ENCODE peak calls at places on chromosomes 7 and 10, in seven cellular contexts. Q is A549, O is WTC11, C is progenitor cell of endocrine pancreas, I is brain microvascular endothelial cell, F is kidney epithelial cell, V is MM.1S. R is an unnamed sample.

GRCh38 chr10:50229460-50229859 is 21.9 kb downstream of the ASAH2 start:
- DNase-seq in Q (no peak), V (no peak), O (no peak), I (no peak), F (no peak), C (no peak), R (no peak)

GRCh38 chr10:101046332-101047238 is 15.2 kb upstream of the KAZALD1 start:
- DNase-seq in Q (no peak), O (peak), V (no peak), C (no peak), I (no peak), F (no peak), R (peak)

GRCh38 chr10:17200035-17200884 is 1.2 kb downstream of the TRDMT1 start:
- DNase-seq in I (no peak), O (no peak), V (peak), F (no peak), C (no peak), Q (no peak), R (peak)

GRCh38 chr7:89994483-89994882 is 159.8 kb upstream of the STEAP1 start:
- DNase-seq in C (no peak), F (no peak), V (no peak), O (no peak), Q (no peak), I (no peak), R (no peak)

GRCh38 chr10:99698504-99699080 is 33.3 kb downstream of the COX15 start:
- DNase-seq in V (no peak), I (no peak), F (no peak), Q (no peak), C (no peak), O (no peak), R (no peak)

GRCh38 chr7:102395620-102395957 is 574 bp upstream of the PRKRIP1 start:
- DNase-seq in Q (no peak), C (no peak), O (no peak), I (no peak), F (no peak), V (no peak), R (peak)

GRCh38 chr10:83166344-83166743 is 973.0 kb upstream of the GHITM start:
- DNase-seq in V (peak), Q (no peak), O (peak), C (no peak), F (no peak), I (no peak), R (no peak)

GRCh38 chr7:111006691-111007090 is 84.2 kb upstream of the LRRN3 start:
- DNase-seq in O (no peak), V (no peak), Q (no peak), C (no peak), F (no peak), I (peak), R (peak)

GRCh38 chr10:106863549-106863948 is 301.0 kb downstream of the SORCS1 start:
- DNase-seq in C (no peak), Q (no peak), O (peak), F (no peak), V (peak), I (no peak), R (no peak)

GRCh38 chr7:86918245-86918644 is 141.2 kb downstream of the ELAPOR2 start:
- DNase-seq in V (no peak), Q (no peak), C (no peak), I (no peak), F (no peak), O (no peak), R (no peak)

GRCh38 chr10:86439544-86439943 is 72.9 kb upstream of the GRID1 start:
- DNase-seq in Q (peak), F (peak), I (peak), C (no peak), O (no peak), V (no peak), R (peak)

GRCh38 chr10:132698211-132698751 is 87.7 kb downstream of the NKX6-2 start:
- DNase-seq in Q (no peak), C (no peak), O (peak), I (no peak), F (no peak), V (no peak), R (no peak)

GRCh38 chr10:11197854-11198253 is 180.2 kb downstream of the CELF2 start:
- DNase-seq in C (no peak), Q (no peak), O (no peak), I (no peak), V (no peak), F (no peak), R (no peak)

GRCh38 chr7:116418524-116418923 is 81.0 kb upstream of the CAV2 start:
- DNase-seq in O (no peak), F (no peak), Q (no peak), I (no peak), V (no peak), C (no peak), R (no peak)

GRCh38 chr7:21565614-21566013 is 22.8 kb downstream of the DNAH11 start:
- DNase-seq in F (no peak), Q (no peak), V (no peak), O (no peak), I (no peak), C (no peak), R (no peak)

GRCh38 chr7:76330245-76330644 is 27.8 kb downstream of the HSPB1 start:
- DNase-seq in Q (no peak), I (no peak), O (no peak), C (no peak), V (no peak), F (no peak), R (no peak)

GRCh38 chr7:76329479-76329878 is 27.0 kb downstream of the HSPB1 start:
- DNase-seq in C (no peak), F (no peak), O (no peak), Q (no peak), V (no peak), I (no peak), R (no peak)

GRCh38 chr7:76332073-76332472 is 26.7 kb downstream of the YWHAG start:
- DNase-seq in I (no peak), V (no peak), Q (no peak), C (no peak), O (no peak), F (no peak), R (no peak)

GRCh38 chr7:76328390-76328789 is 25.9 kb downstream of the HSPB1 start:
- DNase-seq in I (no peak), O (no peak), C (no peak), F (no peak), Q (no peak), V (no peak), R (no peak)

DNA sequence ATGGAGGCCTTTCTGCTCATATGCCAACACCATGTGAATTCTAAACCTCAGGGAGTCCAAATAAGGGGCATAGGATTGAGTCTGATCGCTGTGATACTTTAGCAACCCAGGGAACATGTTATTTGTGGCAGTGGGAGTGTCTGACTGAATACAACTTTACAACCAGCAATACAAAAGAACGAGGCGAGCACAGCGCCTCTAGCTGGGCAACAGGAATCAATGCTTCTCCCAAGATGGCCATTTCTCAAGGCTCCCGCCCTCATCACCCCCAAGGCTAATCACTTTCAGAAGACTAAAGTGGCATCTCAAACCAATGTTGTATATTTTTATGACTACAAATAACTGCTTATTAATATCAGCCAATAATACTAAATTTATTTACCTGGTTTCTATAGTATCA is 28.1 kb downstream of the YWHAG start:
- DNase-seq in Q (no peak), I (no peak), C (no peak), O (no peak), F (no peak), V (no peak), R (no peak)
- TF ChIP-seq CTCF in Q (no peak), I (no peak), C (no peak), O (no peak), F (no peak), V (no peak), R (peak)

DNA sequence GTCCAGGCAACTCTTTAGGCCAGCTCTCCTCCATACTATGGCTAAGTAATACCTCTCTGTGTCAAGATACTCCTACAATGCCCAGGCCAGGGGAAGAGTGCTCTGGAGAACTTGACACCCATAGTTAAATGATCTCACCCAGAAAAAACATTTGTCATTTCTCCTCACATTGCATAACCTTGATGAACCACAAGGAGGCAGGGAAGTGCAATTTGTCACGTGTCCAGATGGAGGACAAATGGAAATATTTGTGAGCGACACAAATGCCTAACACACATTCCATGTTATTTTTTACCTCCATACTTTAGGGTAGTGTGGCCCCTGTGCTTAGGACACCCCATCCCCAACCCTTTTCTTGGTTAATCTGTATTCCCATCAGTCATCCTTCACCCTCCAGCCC is 78.3 kb downstream of the HTR7 start:
- DNase-seq in Q (peak), V (no peak), C (no peak), O (no peak), I (no peak), F (no peak), R (peak)
- TF ChIP-seq CTCF in Q (no peak), V (peak), C (peak), O (no peak), I (peak), F (no peak), R (peak)

DNA sequence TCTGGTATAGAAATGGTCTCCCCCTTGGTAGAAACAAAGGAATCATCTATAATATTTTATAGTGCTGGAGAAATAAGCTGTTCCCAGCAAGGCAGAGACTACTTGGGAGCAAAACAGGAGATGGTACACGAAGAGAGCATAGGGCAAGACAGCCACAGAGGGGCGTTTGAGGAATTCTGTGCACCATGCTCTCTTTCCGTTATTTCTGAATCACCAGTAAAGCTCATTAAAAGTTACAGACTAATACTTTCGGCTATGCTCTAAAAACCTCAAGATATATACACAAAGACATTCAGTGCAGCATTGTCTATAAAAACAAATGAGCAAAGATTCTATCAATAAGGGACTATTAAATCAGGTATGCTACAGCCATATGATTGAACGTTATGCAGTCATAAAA is 68.5 kb upstream of the FHIP2A start:
- DNase-seq in I (no peak), C (no peak), O (no peak), F (no peak), V (no peak), Q (no peak), R (peak)
- TF ChIP-seq CTCF in I (no peak), C (no peak), O (no peak), F (no peak), V (no peak), Q (no peak), R (peak)

DNA sequence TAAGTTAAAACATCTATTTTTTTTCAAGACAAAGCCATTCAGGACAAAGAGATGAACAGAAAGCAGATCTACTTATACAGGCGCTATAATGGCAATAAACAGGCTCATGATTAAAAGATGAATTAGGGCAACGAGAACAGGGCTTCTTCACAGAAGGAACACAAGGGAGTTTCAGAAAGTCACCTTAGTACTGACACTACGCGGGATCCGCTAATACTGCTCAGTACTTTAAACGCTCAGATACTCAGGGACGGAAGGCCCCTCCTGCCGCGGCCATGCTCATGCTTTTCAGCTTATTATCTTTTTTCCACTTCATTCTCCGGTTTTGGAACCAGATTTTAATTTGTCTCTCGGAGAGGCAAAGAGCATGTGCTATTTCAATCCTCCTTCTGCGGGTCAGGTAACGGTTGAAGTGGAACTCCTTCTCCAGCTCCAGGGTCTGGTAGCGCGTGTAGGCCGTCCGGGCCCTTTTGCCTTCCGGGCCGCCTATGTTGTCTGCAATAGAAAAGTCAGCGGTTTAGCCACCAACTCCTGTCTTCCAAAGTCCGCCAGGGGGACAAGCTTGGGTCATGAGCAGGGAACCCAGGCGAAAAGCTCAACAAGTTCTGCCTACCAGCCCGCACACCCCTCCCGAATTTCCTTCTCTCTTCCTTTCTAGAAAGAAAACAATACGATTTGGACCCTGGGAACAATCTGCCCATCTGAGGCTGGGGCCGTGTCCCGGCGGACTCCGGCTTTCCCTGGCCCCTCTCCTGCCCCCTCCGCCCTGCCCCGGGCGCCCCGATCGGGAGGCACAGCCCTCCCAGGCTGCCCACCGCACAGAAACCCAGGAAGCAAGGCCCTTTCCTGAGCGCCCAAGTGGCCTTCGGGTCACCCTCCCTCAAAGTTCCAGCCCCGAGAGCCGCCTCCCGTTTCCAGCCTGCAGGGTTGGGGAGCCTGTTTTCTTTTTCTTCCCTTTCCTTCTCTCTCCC is 1.6 kb downstream of the HOXA5 start:
- DNase-seq in Q (peak), F (no peak), O (peak), C (no peak), V (no peak), I (no peak), R (no peak)
- TF ChIP-seq CTCF in Q (peak), F (no peak), O (no peak), C (peak), V (no peak), I (peak), R (no peak)

GRCh38 chr7:142528608-142529408 is 220.5 kb upstream of the PRSS1 start:
- DNase-seq in Q (no peak), F (no peak), O (no peak), V (no peak), C (no peak), I (no peak), R (no peak)
- TF ChIP-seq CTCF in Q (no peak), F (no peak), O (no peak), V (no peak), C (peak), I (peak), R (no peak)

GRCh38 chr7:24764972-24765744 is 7.9 kb upstream of the GSDME start:
- DNase-seq in O (no peak), I (peak), V (no peak), C (no peak), F (no peak), Q (no peak), R (no peak)

GRCh38 chr7:24769014-24769830 is 12.0 kb upstream of the GSDME start:
- DNase-seq in O (no peak), Q (no peak), F (no peak), V (no peak), I (no peak), C (no peak), R (no peak)

GRCh38 chr7:24763303-24763901 is 6.1 kb upstream of the GSDME start:
- DNase-seq in V (no peak), I (no peak), C (no peak), Q (no peak), F (no peak), O (no peak), R (no peak)

GRCh38 chr7:24769863-24770262 is 12.6 kb upstream of the GSDME start:
- DNase-seq in C (no peak), V (no peak), I (no peak), Q (no peak), F (no peak), O (no peak), R (no peak)

DNA sequence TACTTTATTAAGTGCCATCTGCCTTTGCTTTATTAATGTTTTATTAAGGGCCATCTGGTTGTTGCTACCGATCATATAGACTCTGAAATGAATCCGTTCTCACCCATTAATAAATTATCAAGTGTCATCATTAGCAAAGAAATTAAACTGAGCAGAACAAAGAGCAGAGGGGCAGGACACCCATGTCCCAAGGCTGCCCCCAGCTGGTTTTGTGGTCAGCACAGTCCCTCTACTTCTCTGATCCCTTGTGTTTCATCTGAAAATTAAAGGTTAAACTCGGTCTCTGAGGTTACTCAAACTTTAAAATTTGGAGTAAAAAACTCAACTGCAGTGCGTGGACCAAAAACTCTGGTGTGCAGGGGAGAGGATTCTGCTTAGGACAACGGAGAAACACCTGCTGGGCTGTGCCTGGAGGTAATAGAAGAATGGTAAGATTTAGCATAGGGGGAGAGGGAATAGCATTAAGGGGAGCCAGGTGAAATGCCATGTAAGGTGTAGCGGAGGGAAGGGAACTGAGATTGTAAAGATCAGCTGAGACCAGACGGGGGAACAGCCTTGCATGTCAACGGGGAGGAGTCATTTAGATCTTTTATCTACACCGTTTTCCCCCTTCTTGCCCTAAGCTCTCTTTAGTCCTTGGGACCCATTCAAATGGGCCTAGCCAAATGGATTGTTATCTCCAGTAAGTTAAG is 10.8 kb upstream of the GSDME start:
- DNase-seq in I (no peak), Q (no peak), F (no peak), V (no peak), O (no peak), C (no peak), R (no peak)
- TF ChIP-seq CTCF in I (peak), Q (peak), F (no peak), V (peak), O (no peak), C (no peak), R (peak)